ENCODE peak calls at places on chromosomes 16 and 17, in seven cellular contexts. D is CD4-positive, alpha-beta T cell; X is heart right ventricle; N is esophagus squamous epithelium; K is AG04450; S is WERI-Rb-1; J is neural progenitor cell. H is an unnamed sample.

GRCh38 chr16:12575288-12575687 is 228.4 kb downstream of the CPPED1 start:
- DNase-seq in D (no peak), X (no peak), N (no peak), K (no peak), S (no peak), J (no peak), H (no peak)

GRCh38 chr16:2494616-2495015 is 19.1 kb upstream of the ATP6V0C start:
- DNase-seq in D (no peak), X (no peak), N (no peak), K (no peak), S (no peak), J (no peak), H (no peak)

GRCh38 chr16:75481475-75481874 is 13.8 kb downstream of the CHST6 start:
- DNase-seq in D (no peak), X (no peak), N (no peak), K (no peak), S (no peak), J (no peak), H (no peak)

GRCh38 chr17:41718287-41718645 is 6.1 kb downstream of the GAST start:
- DNase-seq in D (no peak), X (no peak), N (no peak), K (no peak), S (no peak), J (no peak), H (no peak)

GRCh38 chr16:81476732-81477131 is 32.1 kb downstream of the CMIP start:
- DNase-seq in D (no peak), X (no peak), N (no peak), K (no peak), S (no peak), J (no peak), H (no peak)

GRCh38 chr16:89669755-89670154 is 12.1 kb downstream of the SPATA33 start:
- DNase-seq in D (no peak), X (no peak), N (no peak), K (no peak), S (no peak), J (no peak), H (no peak)

GRCh38 chr17:54968954-54969400 is 412 bp downstream of the STXBP4 start:
- DNase-seq in D (peak; percentile 14), X (peak; percentile 20), N (no peak), K (no peak), S (no peak), J (no peak), H (no peak)

GRCh38 chr17:42950044-42950783 is 14.0 kb downstream of the AARSD1 start:
- DNase-seq in D (no peak), X (no peak), N (no peak), K (peak; percentile 58), S (no peak), J (no peak), H (no peak)

GRCh38 chr17:57415737-57416354 is 159.5 kb downstream of the MSI2 start:
- DNase-seq in D (no peak), X (no peak), N (no peak), K (no peak), S (no peak), J (no peak), H (no peak)

GRCh38 chr17:6536053-6536452 is 20.3 kb downstream of the PITPNM3 start:
- DNase-seq in D (no peak), X (no peak), N (no peak), K (no peak), S (no peak), J (no peak), H (no peak)

GRCh38 chr16:83994087-83994486 is 26.0 kb downstream of the NECAB2 start:
- DNase-seq in D (no peak), X (no peak), N (no peak), K (peak; percentile 61), S (no peak), J (no peak), H (peak; percentile 86)

GRCh38 chr17:61815863-61816523 is 47.3 kb downstream of the BRIP1 start:
- DNase-seq in D (no peak), X (no peak), N (no peak), K (no peak), S (no peak), J (no peak), H (no peak)

GRCh38 chr17:42460371-42460770 is 1.7 kb downstream of the ATP6V0A1 start:
- DNase-seq in D (no peak), X (no peak), N (no peak), K (no peak), S (no peak), J (no peak), H (no peak)

GRCh38 chr16:83513006-83513755 is 294.6 kb upstream of the HSBP1 start:
- DNase-seq in D (no peak), X (no peak), N (no peak), K (no peak), S (no peak), J (no peak), H (peak; percentile 47)

GRCh38 chr17:70040336-70040735 is 34.7 kb upstream of the KCNJ16 start:
- DNase-seq in D (no peak), X (no peak), N (no peak), K (no peak), S (no peak), J (no peak), H (peak; percentile 71)

GRCh38 chr17:50352072-50352692 is 6.3 kb downstream of the XYLT2 start:
- DNase-seq in D (no peak), X (peak; percentile 39), N (no peak), K (no peak), S (no peak), J (no peak), H (no peak)

GRCh38 chr17:79203657-79204056 is 129.0 kb downstream of the ENGASE start:
- DNase-seq in D (no peak), X (no peak), N (no peak), K (no peak), S (no peak), J (no peak), H (no peak)

GRCh38 chr17:79201536-79202227 is 127.1 kb downstream of the ENGASE start:
- DNase-seq in D (no peak), X (no peak), N (no peak), K (no peak), S (peak; percentile 59), J (no peak), H (peak; percentile 42)

GRCh38 chr17:79204261-79204660 is 129.6 kb downstream of the ENGASE start:
- DNase-seq in D (no peak), X (no peak), N (no peak), K (no peak), S (no peak), J (no peak), H (no peak)

GRCh38 chr17:79202476-79202875 is 127.9 kb downstream of the ENGASE start:
- DNase-seq in D (no peak), X (no peak), N (no peak), K (no peak), S (no peak), J (no peak), H (no peak)

GRCh38 chr17:79203016-79203415 is 128.4 kb downstream of the ENGASE start:
- DNase-seq in D (no peak), X (no peak), N (no peak), K (no peak), S (peak; percentile 88), J (no peak), H (no peak)
- H3K27me3 ChIP-seq in D (peaks cover 9% of the 10 kb centered on the region), X (no peaks in the 10 kb centered on the region), N (no peaks in the 10 kb centered on the region), K (peaks cover 9% of the 10 kb centered on the region), S (no peaks in the 10 kb centered on the region), J (no peaks in the 10 kb centered on the region), H (peaks cover 47% of the 10 kb centered on the region)

DNA sequence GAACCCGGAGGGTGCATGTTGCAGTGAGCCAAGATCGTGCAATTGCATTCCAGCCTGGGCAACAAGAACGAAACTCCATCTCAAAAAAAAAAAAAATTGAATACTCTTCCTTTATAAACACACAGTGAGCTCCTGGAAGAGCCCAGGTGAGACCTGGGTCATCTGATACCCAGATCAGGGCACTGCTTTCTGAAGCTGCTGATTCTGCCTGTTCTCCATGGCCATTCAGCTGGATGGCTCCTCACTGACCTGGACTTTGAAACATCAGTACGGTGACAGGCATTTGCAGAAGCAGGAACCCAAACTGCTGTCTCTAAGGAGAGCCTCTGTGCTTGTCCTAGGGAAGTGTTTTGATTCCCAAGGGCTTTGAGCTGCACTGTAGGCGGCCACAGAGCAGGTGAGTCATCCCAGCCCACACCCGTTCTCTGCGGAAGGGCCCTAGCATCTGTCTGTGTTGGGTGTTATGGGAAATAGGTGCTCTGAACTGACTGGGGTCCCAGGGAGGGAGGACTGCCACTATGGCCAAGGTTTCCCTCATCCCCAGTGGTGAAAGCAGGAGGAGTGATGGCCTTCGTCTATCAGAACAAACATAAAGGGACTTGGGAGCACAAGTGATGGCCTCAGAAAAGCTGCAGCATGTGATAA is 60.7 kb upstream of the ADCY9 start:
- DNase-seq in D (no peak), X (no peak), N (no peak), K (no peak), S (no peak), J (no peak), H (no peak)
- H3K27ac ChIP-seq in D (no peak overlapping the region), X (no peak overlapping the region), N (no peak overlapping the region), K (no peak overlapping the region), S (no peak overlapping the region), J (no peak overlapping the region), H (no peak overlapping the region)

DNA sequence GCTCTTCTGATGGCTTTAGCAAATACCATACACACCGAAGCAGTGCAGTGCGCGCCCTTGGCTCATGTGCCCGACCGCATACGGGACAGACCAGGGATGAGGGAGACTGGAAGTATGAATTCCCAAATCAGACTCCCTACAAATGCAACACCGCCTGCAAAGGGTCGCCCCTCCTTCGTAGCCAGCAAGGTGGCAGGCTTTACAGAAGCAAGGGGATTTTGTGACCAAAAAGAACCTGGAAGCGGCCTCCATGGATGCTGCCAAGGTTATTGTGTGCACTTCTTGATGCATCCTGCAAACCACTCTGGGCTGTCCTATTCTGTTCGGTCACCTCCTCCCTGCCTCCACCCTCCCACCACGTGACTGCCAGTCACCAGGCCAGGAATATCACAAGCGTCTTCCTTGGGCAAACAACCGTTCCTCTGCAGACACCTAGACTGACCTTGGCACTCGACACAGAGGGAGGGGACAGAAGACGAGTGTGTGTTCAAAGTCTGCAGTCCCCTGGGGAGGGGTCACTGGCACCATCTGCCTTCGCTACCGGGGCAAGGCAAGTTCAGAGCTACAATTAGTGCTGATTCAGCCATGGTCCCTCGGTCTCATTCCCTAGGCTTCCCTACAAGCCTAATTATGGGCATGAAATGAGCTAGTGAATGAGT is 460.3 kb downstream of the SLC39A11 start:
- DNase-seq in D (no peak), X (peak; percentile 12), N (no peak), K (no peak), S (peak; percentile 24), J (no peak), H (no peak)
- TF ChIP-seq CTCF in D (no peak), X (no peak), N (no peak), K (no peak), S (no peak), J (no peak), H (no peak)

GRCh38 chr17:76139261-76139752 is 1.7 kb downstream of the FOXJ1 start:
- DNase-seq in D (no peak), X (no peak), N (no peak), K (no peak), S (no peak), J (peak; percentile 41), H (no peak)

GRCh38 chr17:76137026-76137350 is 4.1 kb downstream of the FOXJ1 start:
- DNase-seq in D (no peak), X (no peak), N (no peak), K (no peak), S (no peak), J (no peak), H (no peak)

GRCh38 chr17:76137351-76138233 is 3.5 kb downstream of the FOXJ1 start:
- DNase-seq in D (no peak), X (no peak), N (no peak), K (no peak), S (no peak), J (peak; percentile 65), H (no peak)

GRCh38 chr17:76138896-76139248 is 2.2 kb downstream of the FOXJ1 start:
- DNase-seq in D (no peak), X (no peak), N (no peak), K (no peak), S (no peak), J (no peak), H (no peak)

GRCh38 chr17:76138234-76138895 is 2.7 kb downstream of the FOXJ1 start:
- DNase-seq in D (no peak), X (no peak), N (no peak), K (no peak), S (peak; percentile 80), J (peak; percentile 86), H (no peak)
- H3K27me3 ChIP-seq in D (peaks cover 8% of the 10 kb centered on the region), X (peaks cover 19% of the 10 kb centered on the region), N (peaks cover 8% of the 10 kb centered on the region), K (peaks cover 97% of the 10 kb centered on the region), S (no peaks in the 10 kb centered on the region), J (peaks cover 99% of the 10 kb centered on the region), H (peaks cover 78% of the 10 kb centered on the region)

H was measured in foreskin keratinocyte.